ENCODE peak calls at places on chromosomes 7 and 10, in ten cellular contexts. L is NCI-H1417, C is fibroblast of lung, J is mucosa of gallbladder, A is retina, O is AG09319, H is choroid plexus epithelial cell, R is NB4, F is nephron progenitor cell, T is tibial nerve. D is an unnamed sample.

GRCh38 chr7:68936501-68936900 is 661.8 kb upstream of the AUTS2 start:
- DNase-seq in H (no peak), C (no peak), O (no peak), J (no peak), L (peak; percentile 76), T (no peak), F (no peak), A (no peak), R (no peak), D (no peak)

GRCh38 chr7:1825877-1826741 is 156.0 kb downstream of the ELFN1 start:
- DNase-seq in H (no peak), F (no peak), R (no peak), J (no peak), A (peak; percentile 50), C (no peak), T (no peak), L (no peak), O (no peak), D (no peak)

GRCh38 chr10:4243651-4244050 is 458.6 kb upstream of the KLF6 start:
- DNase-seq in A (no peak), H (peak; percentile 100), F (no peak), O (peak; percentile 86), T (no peak), J (no peak), R (peak; percentile 54), L (no peak), C (peak; percentile 100), D (no peak)

GRCh38 chr10:69914373-69915268 is 112.9 kb downstream of the COL13A1 start:
- DNase-seq in H (peak; percentile 80), R (peak; percentile 73), A (peak; percentile 90), T (peak; percentile 57), F (peak; percentile 86), J (peak; percentile 61), L (peak; percentile 41), C (peak; percentile 42), O (peak; percentile 31), D (peak; percentile 93)

GRCh38 chr10:126705131-126705530 is 34.6 kb upstream of the C10orf90 start:
- DNase-seq in T (no peak), A (no peak), O (no peak), L (no peak), J (no peak), C (no peak), R (no peak), F (no peak), H (no peak), D (no peak)

GRCh38 chr7:7226407-7226806 is 44.1 kb downstream of the C1GALT1 start:
- DNase-seq in R (no peak), J (no peak), L (no peak), O (no peak), H (peak; percentile 37), A (no peak), F (no peak), C (no peak), T (no peak), D (no peak)

GRCh38 chr7:66348959-66349358 is 143.8 kb downstream of the TPST1 start:
- DNase-seq in C (no peak), T (no peak), J (no peak), R (peak; percentile 95), A (no peak), O (no peak), F (no peak), H (no peak), L (no peak), D (no peak)

GRCh38 chr10:71810048-71810750 is 36.9 kb upstream of the VSIR start:
- DNase-seq in J (no peak), A (no peak), L (no peak), O (no peak), R (peak; percentile 44), C (no peak), F (no peak), T (no peak), H (no peak), D (no peak)

GRCh38 chr7:41030673-41031072 is 672.2 kb downstream of the INHBA start:
- DNase-seq in R (no peak), O (no peak), A (no peak), C (peak; percentile 62), L (no peak), T (no peak), F (no peak), J (no peak), H (no peak), D (no peak)

GRCh38 chr7:937851-938484 is 16.5 kb downstream of the ADAP1 start:
- DNase-seq in F (no peak), R (peak; percentile 35), O (no peak), J (no peak), L (no peak), A (no peak), C (no peak), H (no peak), T (no peak), D (no peak)

GRCh38 chr7:37229381-37229780 is 219.3 kb downstream of the ELMO1 start:
- DNase-seq in L (no peak), R (no peak), O (no peak), J (no peak), F (no peak), A (no peak), C (no peak), H (no peak), T (no peak), D (no peak)

GRCh38 chr7:86469680-86470295 is 173.9 kb upstream of the GRM3 start:
- DNase-seq in C (peak; percentile 59), F (peak; percentile 72), T (peak; percentile 21), H (peak; percentile 81), R (peak; percentile 85), O (peak; percentile 2), J (peak; percentile 56), A (peak; percentile 72), L (peak; percentile 89), D (peak; percentile 68)

D was measured in H1.